ENCODE peak calls at places on chromosome 1, in four cellular contexts. L, B, D and X are unnamed samples.

GRCh38 chr1:235330918-235331285 is 2.5 kb downstream of the GGPS1 start:
- DNase-seq in D (no peak), L (no peak), B (no peak), X (no peak)

GRCh38 chr1:184296466-184297243 is 90.2 kb upstream of the C1orf21 start:
- DNase-seq in B (no peak), D (no peak), L (no peak), X (no peak)

GRCh38 chr1:19374926-19375325 is 62.8 kb downstream of the SLC66A1 start:
- DNase-seq in L (no peak), D (no peak), B (no peak), X (no peak)

GRCh38 chr1:63873751-63874150 is 99.9 kb downstream of the ROR1 start:
- DNase-seq in B (no peak), D (no peak), L (no peak), X (no peak)

GRCh38 chr1:115717541-115717940 is 51.0 kb downstream of the CASQ2 start:
- DNase-seq in B (no peak), D (peak), L (peak), X (peak)

GRCh38 chr1:172727956-172728603 is 69.2 kb downstream of the FASLG start:
- DNase-seq in B (no peak), D (peak), L (peak), X (peak)

GRCh38 chr1:38013027-38013588 is 574 bp downstream of the UTP11 start:
- DNase-seq in D (peak), B (no peak), L (no peak), X (no peak)

GRCh38 chr1:204025917-204026709 is 46.8 kb upstream of the SOX13 start:
- DNase-seq in D (no peak), B (no peak), L (no peak), X (peak)

GRCh38 chr1:1839311-1839965 is 51.4 kb downstream of the GNB1 start:
- DNase-seq in D (no peak), B (no peak), L (no peak), X (no peak)

GRCh38 chr1:223730471-223730870 is 18.1 kb downstream of the CAPN2 start:
- DNase-seq in D (no peak), B (no peak), L (no peak), X (no peak)

GRCh38 chr1:206826409-206826808 is 39.0 kb upstream of the IL20 start:
- DNase-seq in D (no peak), B (no peak), L (no peak), X (no peak)

GRCh38 chr1:48442864-48443619 is 29.0 kb downstream of the SPATA6 start:
- DNase-seq in B (no peak), L (no peak), D (no peak), X (no peak)

GRCh38 chr1:115593365-115594259 is 48.2 kb upstream of the VANGL1 start:
- DNase-seq in L (no peak), B (no peak), D (no peak), X (no peak)

GRCh38 chr1:216034506-216034905 is 388.7 kb downstream of the USH2A start:
- DNase-seq in L (no peak), B (no peak), D (no peak), X (peak)

GRCh38 chr1:34166191-34167090 is 1.4 kb upstream of the CSMD2 start:
- DNase-seq in L (no peak), D (no peak), B (no peak), X (peak)

GRCh38 chr1:228336308-228337030 is 70.2 kb downstream of the TRIM11 start:
- DNase-seq in L (no peak), D (no peak), B (no peak), X (no peak)

GRCh38 chr1:37793773-37794371 is at the start of gene MANEAL:
- DNase-seq in D (no peak), L (peak), B (no peak), X (peak)

GRCh38 chr1:48793863-48794262 is 17.2 kb upstream of the BEND5 start:
- DNase-seq in L (no peak), B (peak), D (no peak), X (no peak)

GRCh38 chr1:14977338-14977931 is 176.1 kb upstream of the TMEM51 start:
- DNase-seq in L (no peak), D (no peak), B (no peak), X (no peak)

GRCh38 chr1:99756598-99756997 is 9.8 kb downstream of the FRRS1 start:
- DNase-seq in L (no peak), D (no peak), B (no peak), X (no peak)

GRCh38 chr1:13663969-13664368 is 36.0 kb upstream of the PRDM2 start:
- DNase-seq in D (no peak), B (no peak), L (no peak), X (no peak)

GRCh38 chr1:28855469-28855944 is 43.5 kb downstream of the OPRD1 start:
- DNase-seq in D (no peak), L (peak), B (no peak), X (no peak)

GRCh38 chr1:12159826-12160225 is 7.0 kb upstream of the TNFRSF1B start:
- DNase-seq in B (no peak), D (no peak), L (no peak), X (no peak)

GRCh38 chr1:236523704-236524141 is at the start of gene LGALS8:
- DNase-seq in L (peak), B (no peak), D (peak), X (peak)

GRCh38 chr1:22506130-22506692 is 54.6 kb downstream of the ZBTB40 start:
- DNase-seq in D (no peak), B (no peak), L (no peak), X (no peak)

GRCh38 chr1:31760901-31761470 is 3.2 kb downstream of the ADGRB2 start:
- DNase-seq in D (peak), B (no peak), L (peak), X (peak)

GRCh38 chr1:100265931-100266830 is at the start of gene RTCA:
- DNase-seq in L (peak), D (peak), B (peak), X (peak)

GRCh38 chr1:213927897-213928296 is 59.9 kb upstream of the PROX1 start:
- DNase-seq in B (no peak), D (no peak), L (no peak), X (no peak)

GRCh38 chr1:228226956-228227791 is 19.3 kb downstream of the OBSCN start:
- DNase-seq in D (peak), B (no peak), L (no peak), X (no peak)

GRCh38 chr1:26096471-26096870 is 15.2 kb upstream of the PDIK1L start:
- DNase-seq in L (no peak), B (no peak), D (no peak), X (no peak)

GRCh38 chr1:58721247-58721820 is 21.5 kb upstream of the MYSM1 start:
- DNase-seq in D (no peak), B (no peak), L (no peak), X (no peak)

GRCh38 chr1:192133350-192133950 is 24.8 kb upstream of the RGS18 start:
- DNase-seq in L (no peak), D (no peak), B (no peak), X (no peak)

GRCh38 chr1:119186471-119186870 is 46.0 kb upstream of the WARS2 start:
- DNase-seq in B (no peak), L (no peak), D (no peak), X (no peak)

GRCh38 chr1:153354515-153355193 is 3.0 kb upstream of the S100A9 start:
- DNase-seq in D (no peak), B (no peak), L (no peak), X (no peak)

DNA sequence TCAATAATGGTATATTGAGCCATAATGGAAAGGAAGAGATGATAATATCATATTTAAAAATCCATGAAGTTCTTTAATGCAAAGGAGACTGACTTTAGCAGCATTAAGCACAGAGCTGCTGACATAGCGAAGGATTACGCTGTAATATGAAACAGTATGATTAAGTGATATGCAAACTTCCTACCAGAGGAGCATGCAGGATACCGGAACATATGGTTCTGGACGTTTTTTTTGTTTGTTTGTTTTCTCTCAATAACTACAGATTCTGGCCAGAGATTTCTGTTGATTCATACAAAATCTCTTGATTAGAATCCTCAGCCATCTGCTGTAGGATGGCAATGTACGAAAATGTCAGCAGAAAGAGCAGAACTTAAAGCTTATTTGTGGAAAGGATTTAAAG is 970.8 kb downstream of the KCNT2 start:
- DNase-seq in D (no peak), L (no peak), B (no peak), X (no peak)
- TF ChIP-seq USF2 in D (no peak), L (no peak), B (no peak), X (no peak)

DNA sequence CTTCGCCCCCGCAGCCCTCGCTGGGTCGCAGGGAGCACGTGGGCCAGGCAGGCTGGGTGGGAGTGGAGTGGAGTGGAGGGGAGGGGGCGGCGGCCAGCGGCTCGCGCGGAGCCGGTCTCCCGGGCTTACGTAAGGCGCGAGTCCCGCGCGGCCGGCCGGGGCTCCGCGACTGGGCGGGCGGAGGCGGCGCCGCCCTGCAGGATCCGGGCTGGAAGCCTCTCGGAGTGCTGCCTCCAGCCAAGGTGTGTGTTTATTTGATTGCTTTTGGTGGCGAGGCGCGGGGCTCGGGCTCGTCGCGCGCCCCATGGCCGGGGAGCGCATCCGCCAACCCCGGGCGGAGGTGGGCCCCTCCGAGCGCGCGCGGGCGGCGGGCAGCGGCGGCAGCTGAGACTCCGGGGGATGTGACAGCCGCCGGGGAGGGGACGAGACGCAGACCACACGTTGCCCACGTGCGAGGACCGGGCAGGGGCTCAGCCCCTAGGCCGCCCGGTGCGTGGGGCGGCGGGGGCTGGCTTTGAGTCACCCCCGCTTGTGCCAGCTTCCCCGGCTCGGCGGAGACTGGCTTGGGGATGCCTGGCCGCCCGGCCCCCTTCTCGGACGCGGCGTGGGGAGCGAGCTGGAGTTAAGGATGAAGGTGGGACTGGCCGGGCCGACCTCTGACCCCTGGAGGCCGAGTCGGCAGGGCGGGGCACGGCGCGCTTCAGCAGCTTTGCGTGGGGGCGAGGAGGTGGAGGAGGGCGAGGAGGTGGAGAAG is 402 bp upstream of the AK4 start:
- DNase-seq in B (no peak), L (peak), D (no peak), X (peak)
- TF ChIP-seq CBFB in B (no peak), L (no peak), D (no peak), X (peak)

GRCh38 chr1:230009611-230010313 is 57.3 kb upstream of the GALNT2 start:
- DNase-seq in D (no peak), B (no peak), L (no peak), X (no peak)

GRCh38 chr1:230010618-230011332 is 56.3 kb upstream of the GALNT2 start:
- DNase-seq in B (no peak), L (no peak), D (no peak), X (no peak)

GRCh38 chr1:230012742-230013141 is 54.3 kb upstream of the GALNT2 start:
- DNase-seq in D (no peak), L (no peak), B (no peak), X (no peak)

GRCh38 chr1:230012093-230012393 is 55.0 kb upstream of the GALNT2 start:
- DNase-seq in B (no peak), L (no peak), D (no peak), X (no peak)

DNA sequence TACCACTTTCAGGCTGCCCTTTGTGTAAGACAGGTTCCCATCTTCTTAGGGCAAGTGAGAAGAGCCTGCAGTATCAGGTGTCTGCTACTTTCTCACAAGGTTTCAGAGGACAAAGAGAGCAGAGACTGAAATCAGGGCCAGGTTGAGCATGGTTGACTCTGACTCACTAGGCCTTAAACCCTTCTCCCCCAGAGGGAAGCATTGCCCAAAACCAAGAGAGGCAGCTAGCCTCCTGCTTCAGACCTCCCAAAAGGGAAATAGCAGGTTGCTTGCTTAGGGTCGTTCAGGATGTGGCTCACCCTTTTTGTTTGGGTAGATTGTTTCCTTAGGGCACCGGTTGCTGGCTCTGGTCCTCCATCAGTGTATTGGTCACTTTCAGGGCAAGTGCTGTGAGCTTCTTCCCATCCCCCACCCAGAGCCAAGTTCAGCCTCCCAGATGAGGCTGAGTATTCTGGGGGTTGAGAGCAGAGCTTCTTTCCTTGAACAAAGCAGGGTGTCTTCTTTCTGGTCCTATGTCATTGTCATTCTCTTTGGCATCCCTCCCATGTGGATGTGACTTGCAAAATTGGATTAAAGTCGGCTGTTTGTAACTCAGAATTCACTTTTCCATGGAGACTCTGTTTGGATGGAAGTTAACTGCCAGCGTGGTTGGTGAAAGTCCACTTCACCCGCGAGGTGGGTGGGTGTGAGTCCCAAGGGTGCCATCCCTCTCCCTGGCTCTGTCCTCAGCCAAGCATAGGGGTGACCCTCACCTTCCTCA is 55.5 kb upstream of the GALNT2 start:
- DNase-seq in D (no peak), B (no peak), L (no peak), X (no peak)
- TF ChIP-seq USF2 in D (no peak), B (no peak), L (no peak), X (no peak)

DNA sequence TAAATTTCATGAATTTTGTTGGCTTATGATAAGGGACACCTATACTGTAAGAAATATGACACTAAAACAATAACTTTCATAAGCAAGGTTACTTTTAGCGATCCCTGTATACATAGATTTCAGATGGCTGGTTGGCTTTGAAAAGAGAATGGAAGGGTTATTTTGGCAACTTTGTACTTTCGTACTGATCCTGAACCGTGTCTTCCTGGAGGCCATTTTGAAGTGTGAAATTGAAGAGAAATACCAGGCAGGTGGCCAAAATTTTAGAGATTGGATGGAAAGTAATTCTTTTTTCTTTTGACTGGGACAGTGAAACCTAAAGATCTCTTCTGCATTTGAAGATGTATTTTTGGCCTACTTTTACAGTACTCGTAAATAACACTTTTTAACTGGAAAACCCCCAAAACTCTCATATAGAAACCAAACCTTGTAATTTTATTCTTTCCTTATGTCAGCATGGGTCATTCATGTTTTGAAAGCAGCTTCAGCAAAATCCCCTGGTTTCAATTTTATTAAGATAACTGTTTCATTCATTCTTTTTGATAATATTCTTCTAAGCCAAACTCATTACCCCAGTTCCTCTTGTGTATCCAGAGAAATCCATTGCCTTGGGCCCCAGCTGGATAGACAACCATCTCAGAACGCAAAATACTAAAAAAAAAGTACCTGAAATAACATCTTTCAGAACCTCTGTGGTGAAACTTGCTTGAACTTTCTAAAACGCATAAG is 38.4 kb upstream of the ZNF281 start:
- DNase-seq in D (no peak), B (peak), L (no peak), X (no peak)
- TF ChIP-seq CBFB in D (no peak), B (no peak), L (no peak), X (no peak)

DNA sequence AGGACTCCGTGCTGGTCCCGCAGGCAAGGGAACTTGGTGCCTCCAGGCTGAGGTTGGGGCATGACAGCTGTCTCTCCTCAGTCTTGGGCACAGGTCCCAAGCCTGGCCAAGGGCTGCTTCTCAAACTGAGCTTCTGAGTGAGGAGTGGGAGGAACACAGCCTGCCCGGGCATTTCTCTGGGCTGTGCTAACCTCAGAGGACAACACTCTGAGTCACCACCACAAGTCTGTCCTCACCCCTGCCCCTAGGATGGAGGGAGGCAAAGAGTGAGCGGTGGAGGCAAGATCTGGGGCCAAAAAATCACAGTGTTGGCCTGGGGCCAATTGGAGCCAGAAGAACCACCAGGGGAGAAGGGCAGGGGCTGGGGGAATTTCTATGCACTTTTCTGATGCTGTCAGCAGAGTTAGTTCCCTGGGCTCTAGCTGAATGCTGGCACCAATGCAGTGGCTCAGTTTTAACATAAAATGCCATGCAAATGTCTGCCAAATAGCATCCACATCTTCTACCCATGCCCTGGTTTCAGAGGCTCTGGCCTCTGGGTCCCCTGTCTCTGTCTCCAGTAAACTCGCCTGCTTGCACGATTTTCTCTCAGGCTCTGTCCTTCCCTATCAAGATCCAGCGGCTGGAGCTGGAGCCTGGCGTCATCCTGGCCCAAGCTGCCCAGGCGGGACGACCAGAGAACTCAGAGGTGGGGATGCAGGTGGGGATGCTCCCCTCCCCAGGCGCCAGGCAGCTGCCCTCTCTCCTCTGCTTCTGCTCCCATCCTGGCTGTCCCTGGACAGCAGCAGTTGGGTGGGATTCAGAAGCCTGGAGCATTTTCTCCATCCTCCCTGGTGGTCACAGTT is 11.0 kb upstream of the CDK18 start:
- DNase-seq in B (no peak), D (peak), L (no peak), X (no peak)
- TF ChIP-seq USF2 in B (no peak), D (no peak), L (no peak), X (no peak)

DNA sequence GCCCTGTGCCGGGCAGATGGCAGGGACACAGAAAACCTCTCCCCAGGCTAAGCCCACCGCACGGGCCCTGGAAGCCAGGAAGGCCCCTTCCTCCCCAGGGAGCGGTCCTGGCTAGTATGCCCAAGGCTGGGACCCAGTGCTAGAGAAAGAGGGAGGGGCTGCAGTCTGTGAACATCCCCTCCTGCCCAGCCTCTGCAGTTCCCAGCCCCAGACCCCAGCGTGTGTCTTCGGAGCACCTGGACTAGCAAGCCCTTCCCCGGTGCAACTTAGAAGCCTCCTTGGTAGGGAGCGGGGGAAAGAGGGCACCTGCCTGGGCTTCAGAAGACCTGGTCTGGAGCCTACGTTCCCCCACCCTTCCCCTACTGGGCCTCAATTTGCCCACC is 2.1 kb downstream of the PLEKHG5 start:
- DNase-seq in D (no peak), B (no peak), L (no peak), X (no peak)
- TF ChIP-seq CBFB in D (no peak), B (no peak), L (no peak), X (no peak)